ENCODE peak calls at places on chromosome 19, in ten cellular contexts. P, G, L, I, V, R, U, D, F and X are unnamed samples.

GRCh38 chr19:57566396-57567256 is 7.0 kb upstream of the ZNF550 start:
- DNase-seq in G (no peak), L (peak), V (no peak), P (peak), D (peak), I (no peak), U (peak), F (peak), R (no peak), X (peak)

GRCh38 chr19:12834976-12835757 is 788 bp upstream of the RTBDN start:
- DNase-seq in R (no peak), I (no peak), U (no peak), L (no peak), G (no peak), F (no peak), D (no peak), P (no peak), V (peak), X (no peak)

GRCh38 chr19:46856062-46857022 is 4.5 kb upstream of the ARHGAP35 start:
- DNase-seq in U (peak), P (peak), L (peak), D (peak), G (peak), V (peak), R (peak), F (peak), I (peak), X (peak)

GRCh38 chr19:4121815-4122214 is 2.1 kb downstream of the MAP2K2 start:
- DNase-seq in U (no peak), P (no peak), L (no peak), F (no peak), R (no peak), D (no peak), V (no peak), G (no peak), I (no peak), X (no peak)

GRCh38 chr19:821976-822773 is 420 bp upstream of the PLPPR3 start:
- DNase-seq in L (no peak), I (no peak), F (no peak), D (peak), U (no peak), V (no peak), G (no peak), P (no peak), R (no peak), X (no peak)

GRCh38 chr19:54256250-54257115 is 590 bp downstream of the LILRB5 start:
- DNase-seq in P (no peak), V (no peak), U (no peak), R (no peak), D (no peak), L (no peak), G (no peak), I (no peak), F (no peak), X (no peak)

GRCh38 chr19:34171539-34171876 is 796 bp upstream of the LSM14A start:
- DNase-seq in I (no peak), D (no peak), P (no peak), F (peak), G (no peak), R (no peak), L (peak), U (peak), V (no peak), X (peak)

GRCh38 chr19:49499030-49499670 is 2.9 kb downstream of the RPS11 start:
- DNase-seq in D (no peak), L (no peak), R (no peak), F (no peak), P (no peak), U (no peak), V (no peak), G (no peak), I (peak), X (no peak)

GRCh38 chr19:53463263-53463662 is 4.3 kb upstream of the ZNF813 start:
- DNase-seq in G (peak), V (peak), I (no peak), U (peak), P (no peak), L (peak), D (no peak), F (peak), R (peak), X (peak)

DNA sequence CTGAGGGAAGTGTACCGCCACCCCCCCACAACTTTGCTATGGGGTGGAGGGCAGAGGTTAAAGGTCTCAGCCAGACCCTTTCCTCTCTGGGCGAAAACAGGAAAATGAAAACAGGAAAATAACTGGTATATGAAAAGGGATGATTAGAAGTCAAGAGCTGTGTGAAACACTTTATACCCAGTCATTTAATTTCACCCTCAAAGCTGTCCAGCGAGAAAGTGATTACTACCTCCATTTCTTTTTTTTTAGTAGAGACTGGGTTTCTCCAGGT is 575 bp upstream of the PHLDB3 start:
- DNase-seq in V (no peak), D (no peak), G (no peak), L (no peak), I (no peak), U (no peak), R (no peak), P (no peak), F (no peak), X (no peak)
- H3K4me3 ChIP-seq in V (peak), D (no peak), G (peak), L (no peak), I (peak), U (no peak), R (peak), P (no peak), F (no peak), X (no peak)

GRCh38 chr19:45567609-45568008 is 17.0 kb downstream of the OPA3 start:
- DNase-seq in U (no peak), D (no peak), P (no peak), I (no peak), F (no peak), V (no peak), G (no peak), R (no peak), L (no peak), X (no peak)

GRCh38 chr19:45574526-45574925 is 10.1 kb downstream of the OPA3 start:
- DNase-seq in I (no peak), G (no peak), V (no peak), F (no peak), U (no peak), R (no peak), P (no peak), D (no peak), L (peak), X (peak)

GRCh38 chr19:45568732-45569131 is 15.9 kb downstream of the OPA3 start:
- DNase-seq in I (no peak), U (peak), P (peak), L (peak), F (peak), D (no peak), V (no peak), G (no peak), R (no peak), X (peak)

GRCh38 chr19:45571457-45572220 is 13.0 kb downstream of the OPA3 start:
- DNase-seq in R (no peak), G (no peak), D (no peak), P (no peak), V (no peak), F (no peak), I (no peak), U (no peak), L (no peak), X (no peak)

DNA sequence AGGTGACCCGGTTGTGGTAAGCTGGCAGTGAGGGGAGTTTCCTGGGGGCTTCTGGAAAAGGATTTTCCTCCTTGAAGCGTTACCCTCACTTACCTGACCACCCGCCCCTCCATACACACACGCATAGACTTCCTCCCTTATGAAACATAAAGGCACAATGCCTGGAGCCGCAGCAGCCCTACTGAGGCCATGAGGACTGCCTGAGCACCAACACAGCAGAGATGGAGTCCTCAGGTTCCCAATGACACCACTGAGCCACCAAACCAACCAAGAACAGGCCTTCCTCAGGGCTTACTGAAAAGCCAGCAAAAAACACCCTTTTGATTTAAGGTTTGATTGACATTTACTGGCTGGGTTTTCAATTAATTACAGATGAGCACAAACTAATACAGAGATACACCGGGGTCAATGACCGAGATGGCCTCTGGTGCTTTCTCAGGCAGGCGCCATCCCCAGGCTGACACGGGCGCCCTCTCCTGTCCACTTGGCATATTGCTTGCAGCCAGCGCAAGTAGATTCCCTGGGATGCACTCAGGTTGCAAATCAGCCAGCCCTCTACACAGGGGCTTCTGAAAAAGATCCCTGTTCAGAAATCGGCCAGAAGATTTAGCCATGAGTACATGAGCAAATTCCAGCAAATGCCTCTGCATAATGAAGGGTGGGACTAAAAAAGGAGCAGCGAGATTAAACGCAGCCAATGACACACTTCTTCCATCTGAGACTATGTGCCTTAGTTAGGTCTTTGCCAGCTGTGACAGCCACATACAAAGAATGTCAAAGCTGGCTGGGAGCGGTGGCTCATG is 14.8 kb downstream of the OPA3 start:
- DNase-seq in U (no peak), F (peak), P (no peak), D (peak), V (peak), L (peak), I (peak), R (peak), G (peak), X (peak)
- TF ChIP-seq CTCF in U (peak), F (peak), P (peak), D (peak), V (peak), L (peak), I (peak), R (peak), G (peak), X (peak)

GRCh38 chr19:40552848-40553247 is 23.8 kb upstream of the SHKBP1 start:
- DNase-seq in U (no peak), I (no peak), P (no peak), D (no peak), R (no peak), L (no peak), G (no peak), F (no peak), V (no peak), X (no peak)

GRCh38 chr19:40555978-40556689 is 20.5 kb upstream of the SHKBP1 start:
- DNase-seq in U (no peak), I (no peak), D (no peak), P (no peak), R (no peak), V (no peak), L (no peak), F (no peak), G (no peak), X (no peak)

GRCh38 chr19:40550951-40551350 is 25.7 kb upstream of the SHKBP1 start:
- DNase-seq in L (no peak), I (no peak), V (no peak), D (no peak), G (no peak), P (no peak), F (no peak), U (no peak), R (no peak), X (no peak)

GRCh38 chr19:40556953-40557530 is 19.6 kb upstream of the SHKBP1 start:
- DNase-seq in I (no peak), L (no peak), V (no peak), U (no peak), D (no peak), F (no peak), R (no peak), P (no peak), G (no peak), X (no peak)

DNA sequence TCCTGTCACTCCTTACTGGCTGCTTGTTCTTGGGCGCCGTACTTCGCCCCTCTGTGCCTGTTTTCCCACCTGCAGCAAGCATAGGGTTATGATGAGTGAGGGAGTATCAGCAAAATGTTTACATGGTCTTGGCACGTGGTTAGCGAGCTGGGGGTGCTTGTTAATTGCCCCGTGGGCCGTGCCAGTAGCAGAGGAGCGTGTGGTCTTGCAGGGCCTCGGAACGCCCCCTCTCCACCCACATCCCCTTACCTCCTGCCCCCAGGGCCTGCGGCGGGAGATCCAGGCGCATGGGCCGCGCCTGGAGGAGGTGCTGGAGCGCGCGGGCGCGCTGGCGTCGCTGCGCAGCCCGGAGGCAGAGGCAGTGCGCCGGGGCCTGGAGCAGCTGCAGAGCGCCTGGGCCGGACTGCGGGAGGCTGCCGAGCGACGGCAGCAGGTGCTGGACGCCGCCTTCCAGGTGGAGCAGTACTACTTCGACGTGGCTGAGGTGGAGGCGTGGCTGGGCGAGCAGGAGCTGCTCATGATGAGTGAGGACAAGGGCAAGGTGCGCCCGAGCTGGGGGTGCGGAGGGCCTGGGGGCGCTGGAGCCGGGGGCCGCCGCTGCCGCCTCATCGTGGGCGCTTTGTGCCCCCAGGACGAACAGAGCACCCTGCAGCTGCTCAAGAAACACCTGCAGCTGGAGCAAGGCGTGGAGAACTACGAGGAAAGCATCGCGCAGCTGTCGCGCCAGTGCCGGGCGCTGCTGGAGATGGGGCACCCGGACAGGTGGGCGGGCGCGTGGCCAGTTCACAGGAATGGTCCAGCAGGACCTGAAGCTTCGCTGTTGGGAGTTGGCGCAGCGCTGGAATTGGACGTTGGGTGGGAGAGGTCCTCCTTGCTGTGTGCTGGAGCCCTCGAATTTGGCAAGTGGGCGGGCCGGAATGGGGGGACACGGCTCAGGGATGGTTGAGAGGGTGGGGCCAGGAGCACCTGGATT is 22.5 kb upstream of the SHKBP1 start:
- DNase-seq in R (no peak), U (no peak), F (no peak), G (no peak), P (no peak), D (no peak), V (no peak), I (no peak), L (no peak), X (no peak)
- H3K4me3 ChIP-seq in R (no peak), U (no peak), F (no peak), G (no peak), P (no peak), D (no peak), V (no peak), I (no peak), L (no peak), X (no peak)

DNA sequence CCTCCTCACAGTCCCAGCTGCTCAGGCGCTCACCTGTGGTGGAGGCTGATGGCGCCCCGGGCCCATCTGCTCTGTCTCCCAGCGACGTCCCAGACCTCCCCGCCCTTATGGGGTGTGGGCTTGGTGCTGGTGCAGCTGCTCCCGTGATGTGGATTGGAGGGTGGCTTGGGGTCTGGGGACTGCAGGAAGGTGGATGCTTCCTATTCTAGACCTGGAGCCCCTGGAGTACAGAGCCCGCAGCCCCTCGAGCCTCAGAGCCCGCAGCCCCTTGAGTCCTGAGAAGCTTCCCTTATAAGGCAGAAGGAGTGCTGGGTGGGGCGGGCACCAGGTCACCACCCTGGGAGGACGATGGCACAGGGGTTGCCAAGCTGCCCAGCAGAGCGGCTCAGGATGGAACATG is 31.6 kb downstream of the DOT1L start:
- DNase-seq in V (peak), P (no peak), G (no peak), F (no peak), R (no peak), I (no peak), U (no peak), L (no peak), D (no peak), X (no peak)
- TF ChIP-seq CTCF in V (no peak), P (no peak), G (no peak), F (no peak), R (no peak), I (no peak), U (no peak), L (no peak), D (no peak), X (no peak)

GRCh38 chr19:42313096-42313839 is at the start of gene TMEM145:
- DNase-seq in P (no peak), V (peak), L (peak), G (peak), U (peak), R (no peak), I (peak), F (peak), D (peak), X (peak)
- H3K4me3 ChIP-seq in P (peak), V (peak), L (peak), G (peak), U (peak), R (peak), I (peak), F (peak), D (peak), X (peak)

GRCh38 chr19:19746286-19747213 is 13.6 kb upstream of the ZNF14 start:
- DNase-seq in U (no peak), L (no peak), V (no peak), D (no peak), P (no peak), R (no peak), G (no peak), F (no peak), I (no peak), X (no peak)
- TF ChIP-seq CTCF in U (no peak), L (no peak), V (peak), D (no peak), P (no peak), R (no peak), G (no peak), F (no peak), I (no peak), X (no peak)

GRCh38 chr19:18647371-18647767 is 10.5 kb downstream of the KLHL26 start:
- DNase-seq in R (no peak), F (no peak), I (no peak), U (no peak), G (no peak), P (no peak), D (no peak), V (no peak), L (no peak), X (no peak)

GRCh38 chr19:18648971-18649310 is 12.1 kb downstream of the KLHL26 start:
- DNase-seq in G (peak), D (no peak), U (no peak), P (no peak), R (no peak), L (no peak), V (no peak), F (no peak), I (no peak), X (peak)

GRCh38 chr19:18649371-18650047 is 12.7 kb downstream of the KLHL26 start:
- DNase-seq in R (peak), U (peak), I (no peak), L (peak), P (peak), V (no peak), D (no peak), F (peak), G (peak), X (peak)

GRCh38 chr19:18646535-18647370 is 9.9 kb downstream of the KLHL26 start:
- DNase-seq in P (no peak), U (no peak), L (no peak), I (no peak), V (no peak), D (no peak), G (no peak), R (no peak), F (no peak), X (no peak)

DNA sequence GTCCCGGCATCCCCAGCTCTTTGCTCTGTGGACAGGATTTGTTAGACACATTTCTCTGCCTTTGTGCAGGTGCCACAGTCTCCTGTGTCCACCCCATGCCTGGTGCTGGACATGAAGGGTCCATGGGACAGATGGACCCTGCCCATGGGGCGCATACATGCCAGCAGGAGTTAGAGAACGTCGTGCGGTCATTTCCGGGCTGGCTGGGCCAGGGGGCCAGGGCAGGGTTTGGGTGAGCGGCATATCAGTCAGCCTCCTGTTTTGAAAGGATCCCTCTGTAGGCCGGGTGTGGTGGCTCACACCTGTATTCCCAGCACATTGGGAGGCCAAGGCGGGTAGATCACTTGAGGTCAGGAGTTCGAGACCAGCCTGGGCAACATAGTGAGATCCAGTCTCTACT is 11.0 kb downstream of the KLHL26 start:
- DNase-seq in R (no peak), V (no peak), P (no peak), G (no peak), L (no peak), F (no peak), U (no peak), D (no peak), I (no peak), X (no peak)
- H3K4me3 ChIP-seq in R (no peak), V (no peak), P (no peak), G (no peak), L (no peak), F (no peak), U (no peak), D (no peak), I (no peak), X (no peak)

DNA sequence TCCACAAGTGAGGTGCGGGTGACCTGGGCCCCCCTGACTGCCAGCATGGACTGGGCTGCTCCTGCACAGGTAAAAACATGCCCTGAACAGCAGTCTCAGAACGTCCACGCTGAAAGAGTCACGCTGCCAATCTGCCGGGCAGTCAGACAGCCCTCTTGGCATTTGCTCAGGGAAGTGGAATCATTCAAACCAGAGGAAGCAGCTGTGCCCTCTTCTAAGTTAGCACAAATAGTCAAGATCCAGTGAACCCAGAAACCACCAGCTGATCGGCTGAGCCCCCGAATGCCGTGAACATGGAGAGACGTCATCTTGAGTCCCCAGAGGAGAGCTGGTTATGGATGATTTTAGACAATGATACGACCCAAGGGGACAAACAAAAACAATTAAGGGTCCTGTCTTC is 34.4 kb downstream of the KLF2 start:
- DNase-seq in V (no peak), L (no peak), I (no peak), F (no peak), U (no peak), P (no peak), R (no peak), G (no peak), D (no peak), X (no peak)
- TF ChIP-seq CTCF in V (no peak), L (no peak), I (no peak), F (no peak), U (no peak), P (no peak), R (no peak), G (no peak), D (no peak), X (no peak)